ENCODE peak calls at places on chromosomes 7 and 10, in five cellular contexts. One of them, this sample, is unnamed.

GRCh38 chr10:97714401-97715258 is 1.1 kb downstream of the MARVELD1 start:
- DNase-seq in H1: no peak
- DNase-seq in K562: peak
- DNase-seq in HepG2: no peak
- DNase-seq in GM12878: no peak
- DNase-seq in this sample: no peak

GRCh38 chr10:51427758-51428157 is 271.6 kb downstream of the CSTF2T start:
- DNase-seq in HepG2: no peak
- DNase-seq in K562: no peak
- DNase-seq in H1: no peak
- DNase-seq in GM12878: no peak
- DNase-seq in this sample: no peak

GRCh38 chr10:97278491-97278989 is 13.9 kb downstream of the ARHGAP19 start:
- DNase-seq in H1: no peak
- DNase-seq in GM12878: no peak
- DNase-seq in K562: peak
- DNase-seq in HepG2: peak
- DNase-seq in this sample: peak

GRCh38 chr10:118950190-118950658 is 79.3 kb upstream of the NANOS1 start:
- DNase-seq in HepG2: no peak
- DNase-seq in K562: no peak
- DNase-seq in H1: no peak
- DNase-seq in GM12878: no peak
- DNase-seq in this sample: no peak

GRCh38 chr7:120775703-120776265 is 82.2 kb downstream of the TSPAN12 start:
- DNase-seq in H1: no peak
- DNase-seq in K562: no peak
- DNase-seq in GM12878: no peak
- DNase-seq in HepG2: no peak
- DNase-seq in this sample: no peak

GRCh38 chr10:30931094-30931493 is 100.6 kb downstream of the ZNF438 start:
- DNase-seq in H1: no peak
- DNase-seq in HepG2: no peak
- DNase-seq in GM12878: no peak
- DNase-seq in K562: no peak
- DNase-seq in this sample: no peak

GRCh38 chr7:98520356-98520932 is 96.6 kb upstream of the NPTX2 start:
- DNase-seq in GM12878: no peak
- DNase-seq in K562: peak
- DNase-seq in H1: no peak
- DNase-seq in HepG2: no peak
- DNase-seq in this sample: peak

GRCh38 chr7:140085447-140085846 is 22.7 kb upstream of the PARP12 start:
- DNase-seq in K562: no peak
- DNase-seq in GM12878: no peak
- DNase-seq in H1: no peak
- DNase-seq in HepG2: no peak
- DNase-seq in this sample: no peak

GRCh38 chr10:3131098-3131497 is 41.5 kb downstream of the PITRM1 start:
- DNase-seq in K562: no peak
- DNase-seq in H1: no peak
- DNase-seq in GM12878: no peak
- DNase-seq in HepG2: no peak
- DNase-seq in this sample: no peak

DNA sequence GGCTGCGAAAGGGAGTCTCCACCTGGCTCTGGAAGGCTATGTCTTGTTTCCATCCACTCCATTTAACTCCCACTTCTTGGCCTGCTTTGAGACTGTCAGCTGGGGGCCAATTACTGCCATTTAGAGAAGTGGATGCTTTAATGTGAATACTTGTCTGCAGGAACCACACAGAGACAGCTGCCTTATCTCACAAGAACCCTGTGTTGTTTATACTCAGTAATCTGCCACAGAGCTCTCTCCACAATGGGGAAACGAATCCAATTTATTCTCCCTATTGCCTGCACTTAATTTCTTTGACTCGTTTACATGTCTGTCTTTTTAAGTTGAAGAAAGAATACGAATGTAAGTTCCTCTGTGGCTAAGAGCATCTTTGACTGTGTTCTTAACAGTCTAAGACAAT is 786.9 kb upstream of the C7orf33 start:
- DNase-seq in K562: no peak
- DNase-seq in H1: no peak
- DNase-seq in GM12878: no peak
- DNase-seq in HepG2: no peak
- DNase-seq in this sample: no peak
- TF ChIP-seq SRF in K562: no peak
- TF ChIP-seq SRF in H1: no peak
- TF ChIP-seq SRF in GM12878: no peak
- TF ChIP-seq SRF in HepG2: no peak
- TF ChIP-seq SRF in this sample: no peak

DNA sequence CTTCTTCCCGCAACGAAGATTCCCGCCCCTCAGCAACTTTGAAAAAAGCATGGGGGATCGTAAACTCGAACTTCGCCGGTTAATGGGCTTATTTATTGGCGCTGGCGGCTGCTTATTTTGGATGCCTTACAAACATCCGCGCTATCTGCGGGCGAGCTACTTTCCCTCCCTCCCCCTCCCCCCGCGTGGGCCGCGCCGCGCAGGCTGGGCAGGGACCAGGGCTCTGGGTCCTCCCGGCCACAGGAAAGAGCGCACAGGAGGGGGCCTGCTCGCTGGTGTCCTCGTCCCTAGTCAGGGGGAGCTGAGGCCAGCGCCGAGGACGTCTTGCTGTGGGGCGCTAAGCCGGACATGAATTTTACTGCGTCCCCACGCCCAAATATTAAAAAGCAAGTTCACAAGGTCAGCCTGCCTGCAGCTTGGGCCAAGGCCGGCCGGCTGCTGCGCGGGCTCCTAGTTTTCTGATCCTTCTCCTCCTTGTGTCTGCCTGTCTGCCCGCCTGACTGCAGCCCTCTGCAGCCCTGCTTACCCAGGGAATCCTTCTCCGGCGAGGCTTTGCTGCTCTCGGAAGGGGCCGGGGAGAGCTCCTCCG is 1.2 kb downstream of the HOXA10 start:
- DNase-seq in H1: no peak
- DNase-seq in K562: no peak
- DNase-seq in HepG2: no peak
- DNase-seq in GM12878: no peak
- DNase-seq in this sample: no peak
- TF ChIP-seq CEBPB in H1: no peak
- TF ChIP-seq CEBPB in K562: no peak
- TF ChIP-seq CEBPB in HepG2: no peak
- TF ChIP-seq CEBPB in GM12878: no peak
- TF ChIP-seq CEBPB in this sample: no peak

GRCh38 chr10:44467900-44468299 is 83.0 kb upstream of the CXCL12 start:
- DNase-seq in H1: no peak
- DNase-seq in GM12878: no peak
- DNase-seq in HepG2: no peak
- DNase-seq in K562: no peak
- DNase-seq in this sample: no peak
- TF ChIP-seq SRF in H1: no peak
- TF ChIP-seq SRF in GM12878: no peak
- TF ChIP-seq SRF in HepG2: no peak
- TF ChIP-seq SRF in K562: no peak
- TF ChIP-seq SRF in this sample: no peak

GRCh38 chr7:100655908-100656674 is at the start of gene ACTL6B:
- DNase-seq in K562: peak
- DNase-seq in HepG2: no peak
- DNase-seq in H1: no peak
- DNase-seq in GM12878: no peak
- DNase-seq in this sample: no peak
- TF ChIP-seq CEBPB in K562: no peak
- TF ChIP-seq CEBPB in HepG2: no peak
- TF ChIP-seq CEBPB in H1: no peak
- TF ChIP-seq CEBPB in GM12878: no peak
- TF ChIP-seq CEBPB in this sample: no peak

DNA sequence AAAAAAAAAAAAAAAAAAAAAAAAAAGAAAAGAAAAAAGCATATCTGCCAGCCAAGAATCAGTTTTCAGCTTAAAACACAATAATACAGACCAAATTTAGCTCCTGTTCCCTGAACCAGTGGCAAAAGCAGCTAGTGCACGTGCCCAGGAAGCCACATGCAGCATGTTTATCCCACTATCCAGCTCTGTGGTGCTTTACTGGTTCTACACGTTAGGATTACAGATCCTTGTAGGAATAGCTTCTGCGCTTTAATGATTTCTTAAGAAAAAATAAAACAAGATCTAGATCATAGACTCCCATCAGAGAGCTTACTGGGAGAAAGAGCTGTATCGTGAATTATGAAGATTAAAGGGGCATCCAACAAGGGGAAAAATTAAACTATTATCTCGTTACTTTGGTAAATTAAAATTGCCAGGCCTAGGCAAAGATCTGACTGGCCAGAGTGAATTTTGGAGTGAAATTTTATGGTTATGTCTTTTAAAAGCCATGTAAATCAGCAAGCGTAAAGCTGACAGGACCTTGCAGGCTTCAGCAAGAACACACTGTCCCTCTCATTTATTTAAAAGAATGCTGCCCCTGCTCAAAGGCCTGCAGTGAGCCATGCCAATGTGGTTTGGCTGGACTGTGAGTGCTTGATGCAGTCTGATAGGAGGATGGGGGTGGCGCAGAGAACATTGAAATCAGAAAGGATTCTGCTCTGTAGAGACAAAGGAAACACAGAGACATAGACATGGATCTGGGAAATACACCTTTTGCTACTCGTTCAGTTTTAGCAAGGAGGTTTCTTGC is 177.3 kb upstream of the PHYHIPL start:
- DNase-seq in H1: no peak
- DNase-seq in HepG2: no peak
- DNase-seq in GM12878: no peak
- DNase-seq in K562: no peak
- DNase-seq in this sample: no peak
- TF ChIP-seq SRF in H1: no peak
- TF ChIP-seq SRF in HepG2: no peak
- TF ChIP-seq SRF in GM12878: no peak
- TF ChIP-seq SRF in K562: no peak
- TF ChIP-seq SRF in this sample: no peak

GRCh38 chr7:422191-422885 is 97.3 kb downstream of the PDGFA start:
- DNase-seq in K562: no peak
- DNase-seq in HepG2: no peak
- DNase-seq in GM12878: no peak
- DNase-seq in H1: no peak
- DNase-seq in this sample: no peak
- TF ChIP-seq CEBPB in K562: no peak
- TF ChIP-seq CEBPB in HepG2: no peak
- TF ChIP-seq CEBPB in GM12878: no peak
- TF ChIP-seq CEBPB in H1: no peak
- TF ChIP-seq CEBPB in this sample: no peak

GRCh38 chr7:100825215-100825671 is 2.1 kb downstream of the EPHB4 start:
- DNase-seq in HepG2: no peak
- DNase-seq in K562: peak
- DNase-seq in GM12878: no peak
- DNase-seq in H1: no peak
- DNase-seq in this sample: no peak

GRCh38 chr7:100824499-100825214 is 2.7 kb downstream of the EPHB4 start:
- DNase-seq in K562: no peak
- DNase-seq in HepG2: no peak
- DNase-seq in H1: no peak
- DNase-seq in GM12878: no peak
- DNase-seq in this sample: no peak

GRCh38 chr7:100826546-100827329 is 585 bp downstream of the EPHB4 start:
- DNase-seq in K562: peak
- DNase-seq in HepG2: no peak
- DNase-seq in GM12878: no peak
- DNase-seq in H1: no peak
- DNase-seq in this sample: no peak

GRCh38 chr7:100827330-100828226 is at the start of gene EPHB4:
- DNase-seq in GM12878: no peak
- DNase-seq in HepG2: peak
- DNase-seq in K562: peak
- DNase-seq in H1: no peak
- DNase-seq in this sample: peak

DNA sequence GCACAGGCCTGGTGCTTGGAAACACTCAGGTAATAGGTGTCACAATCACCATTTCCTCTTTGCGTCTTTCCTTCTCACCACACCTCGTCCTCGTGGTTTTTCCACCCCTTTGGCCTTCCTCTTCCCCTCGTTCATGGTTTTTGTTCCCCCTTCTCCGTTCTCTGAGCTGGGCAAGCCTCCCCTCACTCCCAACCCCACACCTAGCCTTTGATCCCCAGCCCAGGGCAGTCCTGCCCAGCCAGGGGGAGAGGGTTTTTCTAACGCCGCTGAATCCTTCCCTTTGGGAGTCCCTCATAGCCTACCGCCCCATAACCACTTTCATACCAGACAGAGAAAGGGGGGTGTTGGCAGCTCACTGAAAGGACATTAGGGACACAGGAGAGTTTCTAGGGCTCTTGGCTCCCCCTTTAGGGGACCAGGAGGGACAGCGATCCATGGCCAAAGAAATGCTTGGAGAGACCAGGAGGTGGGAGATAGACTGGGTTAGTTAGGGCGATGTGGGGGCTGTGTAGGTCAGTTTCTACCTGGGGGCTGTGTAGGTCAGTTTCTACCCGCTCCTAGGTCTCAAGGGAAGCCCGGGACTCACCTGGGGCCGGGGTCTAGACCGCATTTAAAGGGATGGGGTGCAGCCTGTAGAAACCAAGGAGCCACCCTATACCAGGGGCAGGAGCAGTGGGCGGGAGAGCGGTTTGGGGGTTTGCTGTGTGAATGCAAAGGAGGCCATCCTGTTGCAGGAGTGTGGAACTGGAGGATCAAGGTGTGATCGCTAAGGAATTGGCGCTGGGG is 1.4 kb downstream of the EPHB4 start:
- DNase-seq in GM12878: no peak
- DNase-seq in H1: no peak
- DNase-seq in HepG2: peak
- DNase-seq in K562: peak
- DNase-seq in this sample: no peak
- TF ChIP-seq SRF in GM12878: no peak
- TF ChIP-seq SRF in H1: no peak
- TF ChIP-seq SRF in HepG2: no peak
- TF ChIP-seq SRF in K562: no peak
- TF ChIP-seq SRF in this sample: no peak

DNA sequence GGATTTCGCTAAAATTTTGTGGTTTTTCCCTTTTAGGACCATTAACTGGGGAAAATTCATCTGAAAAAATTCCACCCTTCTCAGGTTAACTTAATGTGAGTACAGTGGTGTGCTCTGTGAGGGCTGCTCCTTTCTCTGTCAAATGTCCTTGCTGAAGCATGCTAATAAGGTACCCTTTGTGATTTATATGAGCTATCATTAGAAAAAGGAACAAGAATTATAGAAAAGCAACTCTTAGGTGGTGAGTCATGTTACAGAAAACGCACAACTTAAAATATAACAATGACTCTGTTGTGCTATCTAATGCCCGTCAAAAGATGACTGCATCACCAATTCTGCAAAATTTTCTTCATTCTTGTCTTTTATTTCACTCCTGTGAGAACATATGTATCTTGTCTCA is 162.0 kb upstream of the MAGI2 start:
- DNase-seq in H1: no peak
- DNase-seq in GM12878: no peak
- DNase-seq in K562: no peak
- DNase-seq in HepG2: no peak
- DNase-seq in this sample: no peak
- TF ChIP-seq CEBPB in H1: no peak
- TF ChIP-seq CEBPB in GM12878: no peak
- TF ChIP-seq CEBPB in K562: no peak
- TF ChIP-seq CEBPB in HepG2: no peak
- TF ChIP-seq CEBPB in this sample: no peak

This sample was measured in HCT116.